ENCODE peak calls at places on chromosome 2, in four cellular contexts. J, N, Q and W are unnamed samples.

GRCh38 chr2:43221660-43222471 is 4.5 kb downstream of the ZFP36L2 start:
- DNase-seq in J (peak; percentile 97), Q (peak; percentile 90), N (peak; percentile 89), W (peak; percentile 51)

GRCh38 chr2:184346338-184346862 is 251.9 kb upstream of the ZNF804A start:
- DNase-seq in J (no peak), N (no peak), Q (no peak), W (no peak)

GRCh38 chr2:181742908-181743722 is 62.8 kb upstream of the NEUROD1 start:
- DNase-seq in N (peak; percentile 61), J (peak; percentile 73), Q (peak; percentile 68), W (no peak)

GRCh38 chr2:102063948-102064678 is 72.4 kb downstream of the IL1R2 start:
- DNase-seq in N (peak; percentile 93), J (peak; percentile 99), Q (peak; percentile 72), W (no peak)

GRCh38 chr2:11907178-11907577 is 160.7 kb downstream of the LPIN1 start:
- DNase-seq in N (no peak), J (no peak), Q (no peak), W (no peak)

GRCh38 chr2:6653281-6653750 is 212.4 kb downstream of the CMPK2 start:
- DNase-seq in N (no peak), Q (no peak), J (no peak), W (no peak)

GRCh38 chr2:795245-796041 is 118.2 kb upstream of the TMEM18 start:
- DNase-seq in N (no peak), Q (no peak), J (no peak), W (no peak)

GRCh38 chr2:19543271-19544019 is 185.0 kb upstream of the OSR1 start:
- DNase-seq in J (peak; percentile 26), Q (no peak), N (peak; percentile 91), W (no peak)

GRCh38 chr2:238573065-238573778 is 146.5 kb downstream of the ASB1 start:
- DNase-seq in Q (no peak), N (no peak), J (no peak), W (no peak)

GRCh38 chr2:39379643-39380524 is 57.2 kb downstream of the MAP4K3 start:
- DNase-seq in J (peak; percentile 68), N (peak; percentile 67), Q (no peak), W (peak; percentile 15)

GRCh38 chr2:113157108-113157896 is 16.5 kb upstream of the PSD4 start:
- DNase-seq in N (peak; percentile 45), J (no peak), Q (peak; percentile 76), W (peak; percentile 40)

GRCh38 chr2:231660860-231661259 is 47.5 kb upstream of the PTMA start:
- DNase-seq in N (no peak), J (no peak), Q (no peak), W (no peak)

GRCh38 chr2:38734299-38735058 is 16.7 kb downstream of the SRSF7 start:
- DNase-seq in J (no peak), N (no peak), Q (no peak), W (no peak)

GRCh38 chr2:26455801-26456700 is 21.9 kb downstream of the OTOF start:
- DNase-seq in N (no peak), Q (peak; percentile 41), J (no peak), W (no peak)

GRCh38 chr2:181876614-181877063 is 14.9 kb upstream of the ITPRID2 start:
- DNase-seq in J (peak; percentile 68), Q (peak; percentile 69), N (peak; percentile 99), W (no peak)

GRCh38 chr2:68908392-68908970 is 37.3 kb upstream of the BMP10 start:
- DNase-seq in Q (peak; percentile 86), N (peak; percentile 95), J (peak; percentile 93), W (peak; percentile 82)

GRCh38 chr2:240818543-240819403 is 1.2 kb downstream of the KIF1A start:
- DNase-seq in J (no peak), N (no peak), Q (no peak), W (no peak)

GRCh38 chr2:235449568-235449967 is 44.3 kb upstream of the AGAP1 start:
- DNase-seq in Q (no peak), N (peak; percentile 8), J (no peak), W (no peak)

GRCh38 chr2:96112501-96113366 is 3.6 kb downstream of the ADRA2B start:
- DNase-seq in J (no peak), Q (no peak), N (no peak), W (no peak)

GRCh38 chr2:156589381-156590079 is 153.4 kb downstream of the GPD2 start:
- DNase-seq in N (peak; percentile 47), J (peak; percentile 62), Q (no peak), W (peak; percentile 19)

GRCh38 chr2:114389021-114389420 is 53.4 kb upstream of the DPP10 start:
- DNase-seq in N (no peak), Q (no peak), J (no peak), W (no peak)

GRCh38 chr2:240481720-240482119 is 46.3 kb downstream of the GPC1 start:
- DNase-seq in N (no peak), Q (peak; percentile 10), J (no peak), W (no peak)

GRCh38 chr2:108459441-108459840 is 10.4 kb downstream of the GCC2 start:
- DNase-seq in J (peak; percentile 10), N (no peak), Q (no peak), W (no peak)

GRCh38 chr2:56191617-56192016 is 7.8 kb downstream of the CCDC85A start:
- DNase-seq in Q (peak; percentile 30), J (peak; percentile 4), N (peak; percentile 49), W (no peak)

GRCh38 chr2:238431431-238431830 is 4.7 kb downstream of the ASB1 start:
- DNase-seq in J (no peak), N (no peak), Q (no peak), W (no peak)

GRCh38 chr2:400988-401679 is 113.2 kb upstream of the ALKAL2 start:
- DNase-seq in J (no peak), Q (no peak), N (no peak), W (no peak)

GRCh38 chr2:30688956-30689401 is 118.3 kb downstream of the CAPN13 start:
- DNase-seq in N (no peak), Q (no peak), J (no peak), W (no peak)

GRCh38 chr2:17083902-17084301 is 418.3 kb upstream of the CYRIA start:
- DNase-seq in Q (no peak), J (no peak), N (peak; percentile 5), W (no peak)

GRCh38 chr2:173043897-173044472 is 31.7 kb upstream of the MAP3K20 start:
- DNase-seq in J (no peak), Q (no peak), N (no peak), W (no peak)

GRCh38 chr2:54724560-54725342 is 1.3 kb downstream of the EML6 start:
- DNase-seq in Q (peak; percentile 40), J (no peak), N (no peak), W (peak; percentile 34)

GRCh38 chr2:24304098-24304497 is 56.2 kb downstream of the ITSN2 start:
- DNase-seq in Q (peak; percentile 33), N (peak; percentile 67), J (peak; percentile 97), W (no peak)

GRCh38 chr2:96258393-96259022 is 7.3 kb downstream of the TMEM127 start:
- DNase-seq in Q (no peak), J (no peak), N (no peak), W (no peak)

GRCh38 chr2:10226032-10226724 is 76.5 kb upstream of the HPCAL1 start:
- DNase-seq in J (no peak), Q (no peak), N (no peak), W (no peak)

GRCh38 chr2:102474785-102475184 is 1.8 kb downstream of the SLC9A4 start:
- DNase-seq in Q (no peak), N (no peak), J (no peak), W (no peak)

GRCh38 chr2:3111267-3111666 is 266.4 kb downstream of the EIPR1 start:
- DNase-seq in Q (peak; percentile 7), J (no peak), N (no peak), W (no peak)

GRCh38 chr2:67616749-67617148 is 219.6 kb downstream of the ETAA1 start:
- DNase-seq in Q (no peak), N (no peak), J (peak; percentile 96), W (peak; percentile 4)

GRCh38 chr2:70557171-70557838 is 3.7 kb upstream of the TGFA start:
- DNase-seq in N (peak; percentile 45), J (no peak), Q (peak; percentile 78), W (no peak)
- H3K27me3 ChIP-seq in N (no peaks in the 10 kb centered on the region), J (peaks cover 40% of the 10 kb centered on the region), Q (peaks cover 6% of the 10 kb centered on the region), W (peaks cover 1% of the 10 kb centered on the region)

DNA sequence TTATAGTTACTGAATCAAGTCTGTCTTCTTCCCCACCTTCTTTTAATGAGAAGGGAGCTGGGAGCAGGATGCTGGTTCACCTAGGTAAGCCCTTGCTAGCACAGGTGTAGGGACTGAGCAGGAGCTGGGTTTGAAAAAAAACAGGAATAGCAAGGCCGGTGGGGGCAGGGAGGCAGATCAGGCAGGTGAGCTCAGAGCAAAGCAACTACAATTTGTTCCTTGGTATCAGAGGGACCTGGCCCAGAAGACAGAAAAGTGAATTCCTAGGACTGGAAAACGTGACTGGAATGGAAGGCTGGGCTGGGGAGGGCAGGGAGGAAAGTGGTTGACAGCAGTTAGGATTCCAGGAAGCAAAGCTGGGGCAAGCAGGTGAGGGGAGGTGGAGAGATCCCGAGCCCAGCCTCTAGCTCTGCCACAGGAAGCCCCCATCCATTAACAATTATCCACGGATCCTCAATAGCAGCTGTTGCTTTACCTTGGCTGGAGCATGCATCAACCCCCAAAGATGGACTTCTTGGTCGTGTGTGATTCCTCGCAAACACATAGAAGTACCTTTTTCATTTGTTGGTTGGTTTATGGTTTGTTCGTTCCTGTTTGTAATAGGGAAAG is 118.4 kb downstream of the LNPK start:
- DNase-seq in J (no peak), Q (no peak), N (no peak), W (no peak)
- H3K27me3 ChIP-seq in J (peaks cover 7% of the 10 kb centered on the region), Q (no peaks in the 10 kb centered on the region), N (no peaks in the 10 kb centered on the region), W (no peaks in the 10 kb centered on the region)

GRCh38 chr2:100109986-100110980 is 32.1 kb downstream of the AFF3 start:
- DNase-seq in Q (no peak), J (no peak), N (no peak), W (peak; percentile 38)
- H3K27me3 ChIP-seq in Q (peaks cover 14% of the 10 kb centered on the region), J (peaks cover 4% of the 10 kb centered on the region), N (peaks cover 20% of the 10 kb centered on the region), W (peaks cover 1% of the 10 kb centered on the region)

GRCh38 chr2:170710609-170710979 is 4.5 kb upstream of the SP5 start:
- DNase-seq in Q (no peak), N (no peak), J (no peak), W (no peak)

GRCh38 chr2:170711196-170711773 is 3.9 kb upstream of the SP5 start:
- DNase-seq in J (no peak), N (no peak), Q (no peak), W (no peak)

GRCh38 chr2:170712653-170713279 is 2.4 kb upstream of the SP5 start:
- DNase-seq in Q (no peak), N (no peak), J (no peak), W (no peak)

GRCh38 chr2:170713280-170714155 is 1.6 kb upstream of the SP5 start:
- DNase-seq in J (no peak), N (no peak), Q (peak; percentile 20), W (peak; percentile 6)

DNA sequence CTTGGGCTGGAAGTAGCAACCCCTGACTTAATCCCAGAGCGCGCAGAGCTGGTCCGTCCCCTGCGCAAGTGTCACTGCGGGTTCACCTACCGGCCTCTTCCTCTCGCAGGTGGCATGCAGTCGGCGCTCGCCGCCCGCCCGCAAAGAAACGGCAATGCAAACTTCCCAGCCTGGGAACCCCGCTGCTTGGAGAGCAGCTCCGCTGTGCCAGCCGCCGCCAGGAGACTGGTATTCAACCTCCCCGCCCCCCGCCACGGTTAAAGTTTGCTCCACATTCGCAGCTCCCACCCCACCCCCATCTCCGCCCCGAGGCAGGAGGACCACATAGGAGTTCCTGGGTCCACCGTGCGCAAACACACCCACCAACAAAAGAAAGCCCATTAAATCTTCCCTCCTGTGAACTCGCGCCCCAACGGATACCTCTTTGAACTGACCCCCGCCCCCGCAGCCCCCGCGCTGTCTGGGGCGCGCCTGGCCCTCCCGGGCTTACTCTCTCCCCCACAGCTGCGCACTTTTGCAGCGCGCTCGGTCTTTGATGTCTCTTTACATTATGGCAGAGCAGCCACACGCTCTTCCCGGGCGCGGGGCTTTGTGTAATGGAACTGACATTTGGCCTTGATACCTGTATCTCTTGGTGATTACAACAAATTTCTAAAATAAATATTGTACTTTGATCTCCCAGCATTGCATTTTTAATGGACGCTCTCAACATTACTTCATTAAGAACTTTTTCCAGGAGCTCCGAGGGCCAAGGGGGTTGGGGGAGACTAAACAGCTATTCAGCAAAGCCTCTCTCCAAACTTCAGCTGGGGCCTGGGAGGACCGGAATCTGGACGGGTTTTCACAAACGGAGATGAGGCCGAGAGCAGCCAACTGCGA is 3.1 kb upstream of the SP5 start:
- DNase-seq in J (no peak), Q (peak; percentile 17), N (no peak), W (no peak)
- H3K27me3 ChIP-seq in J (peaks cover 73% of the 10 kb centered on the region), Q (peaks cover 53% of the 10 kb centered on the region), N (peaks cover 43% of the 10 kb centered on the region), W (peaks cover 2% of the 10 kb centered on the region)